ENCODE peak calls at places on chromosomes 11 and 22, in five cellular contexts. A is colonic mucosa, J is Karpas-422, V is neural crest cell, P is epithelial cell of esophagus. L is an unnamed sample.

GRCh38 chr11:2521081-2521480 is 76.3 kb downstream of the KCNQ1 start:
- DNase-seq in P (no peak), J (no peak), A (peak), V (no peak), L (no peak)

GRCh38 chr11:65903068-65903481 is 2.9 kb upstream of the FOSL1 start:
- DNase-seq in V (no peak), A (no peak), P (peak), J (no peak), L (no peak)

GRCh38 chr22:50203288-50203687 is 2.5 kb downstream of the SELENOO start:
- DNase-seq in A (no peak), J (no peak), V (no peak), P (no peak), L (no peak)

GRCh38 chr11:28842716-28843115 is 734.5 kb downstream of the METTL15 start:
- DNase-seq in V (no peak), P (no peak), J (no peak), A (no peak), L (no peak)

GRCh38 chr22:43110927-43111623 is 525 bp downstream of the BIK start:
- DNase-seq in V (no peak), J (no peak), A (peak), P (peak), L (peak)

GRCh38 chr11:119904636-119905035 is 175.6 kb upstream of the NECTIN1 start:
- DNase-seq in J (no peak), V (no peak), A (peak), P (no peak), L (no peak)

GRCh38 chr22:43436536-43437267 is 24.9 kb downstream of the MPPED1 start:
- DNase-seq in P (no peak), J (no peak), A (no peak), V (no peak), L (no peak)

GRCh38 chr11:65652511-65653228 is 10.0 kb downstream of the RELA start:
- DNase-seq in J (peak), V (peak), A (peak), P (peak), L (peak)

GRCh38 chr11:74749127-74749964 is 697 bp downstream of the RNF169 start:
- DNase-seq in V (peak), J (peak), P (peak), A (peak), L (peak)

GRCh38 chr22:39250838-39251237 is 6.1 kb upstream of the PDGFB start:
- DNase-seq in A (no peak), J (no peak), P (no peak), V (no peak), L (no peak)

GRCh38 chr11:119592642-119593041 is 136.4 kb downstream of the NECTIN1 start:
- DNase-seq in P (no peak), J (no peak), V (no peak), A (peak), L (no peak)

GRCh38 chr11:94669032-94669431 is 99.1 kb upstream of the AMOTL1 start:
- DNase-seq in P (no peak), V (no peak), J (no peak), A (no peak), L (no peak)

GRCh38 chr11:128616158-128616557 is 28.8 kb upstream of the ETS1 start:
- DNase-seq in J (no peak), A (no peak), V (no peak), P (no peak), L (no peak)

GRCh38 chr11:87223816-87224215 is 186.1 kb downstream of the TMEM135 start:
- DNase-seq in J (no peak), V (no peak), A (no peak), P (no peak), L (no peak)

GRCh38 chr22:50045211-50046018 is 12.7 kb downstream of the TTLL8 start:
- DNase-seq in J (no peak), P (no peak), V (no peak), A (no peak), L (no peak)

GRCh38 chr22:38543822-38544221 is 26.2 kb downstream of the DMC1 start:
- DNase-seq in P (no peak), A (no peak), V (no peak), J (peak), L (peak)

GRCh38 chr11:78231962-78232459 is 43.3 kb downstream of the USP35 start:
- DNase-seq in A (no peak), V (no peak), P (peak), J (no peak), L (no peak)